ENCODE peak calls at places on chromosomes 5 and 9, in eight cellular contexts. E is adrenal gland; O is amniotic stem cell; L is fibroblast of gingiva; J is NCI-H774; I is T1000; B is CD8-positive, alpha-beta T cell; U is tibial artery. C is an unnamed sample.

GRCh38 chr5:81363093-81363886 is 30.6 kb downstream of the ACOT12 start:
- DNase-seq in J (no peak), U (no peak), I (no peak), O (no peak), E (no peak), L (no peak), B (no peak), C (no peak)

GRCh38 chr9:119420263-119420662 is 51.0 kb upstream of the BRINP1 start:
- DNase-seq in I (no peak), E (no peak), U (no peak), L (no peak), O (no peak), B (no peak), J (no peak), C (no peak)

GRCh38 chr9:7234144-7234543 is 476.4 kb downstream of the KDM4C start:
- DNase-seq in U (no peak), O (no peak), J (no peak), E (peak), L (no peak), I (no peak), B (no peak), C (no peak)

GRCh38 chr9:22508790-22509189 is 62.2 kb downstream of the DMRTA1 start:
- DNase-seq in L (no peak), U (no peak), I (no peak), B (no peak), O (no peak), E (no peak), J (no peak), C (no peak)

GRCh38 chr9:75041041-75041440 is 12.9 kb upstream of the CARNMT1 start:
- DNase-seq in B (no peak), L (no peak), E (no peak), I (no peak), J (no peak), U (no peak), O (no peak), C (no peak)

GRCh38 chr5:57456056-57456455 is 26.6 kb downstream of the ACTBL2 start:
- DNase-seq in L (no peak), J (no peak), I (no peak), B (no peak), E (no peak), O (no peak), U (no peak), C (no peak)

GRCh38 chr9:26483991-26484390 is 408.6 kb downstream of the CAAP1 start:
- DNase-seq in I (no peak), L (no peak), U (no peak), O (no peak), E (no peak), B (no peak), J (no peak), C (no peak)

GRCh38 chr5:142219146-142219545 is 105.7 kb downstream of the SPRY4 start:
- DNase-seq in I (no peak), E (no peak), J (no peak), L (no peak), B (no peak), O (no peak), U (no peak), C (no peak)

GRCh38 chr5:80884851-80885697 is 75.1 kb upstream of the RASGRF2 start:
- DNase-seq in I (no peak), B (no peak), L (no peak), E (no peak), J (no peak), U (no peak), O (no peak), C (no peak)

GRCh38 chr5:140575309-140575708 is 10.7 kb downstream of the SLC35A4 start:
- DNase-seq in E (peak), U (no peak), O (no peak), I (no peak), J (no peak), L (peak), B (no peak), C (peak)

GRCh38 chr9:69168709-69169217 is 5.3 kb upstream of the TJP2 start:
- DNase-seq in L (peak), O (no peak), B (peak), U (no peak), E (no peak), J (peak), I (no peak), C (peak)

GRCh38 chr9:111851536-111851935 is 45.1 kb upstream of the UGCG start:
- DNase-seq in O (no peak), L (no peak), U (no peak), I (peak), B (no peak), E (peak), J (no peak), C (no peak)

GRCh38 chr9:130262771-130263170 is 2.8 kb upstream of the HMCN2 start:
- DNase-seq in L (no peak), J (no peak), B (no peak), U (peak), I (no peak), O (no peak), E (no peak), C (no peak)

GRCh38 chr9:110599468-110599867 is 19.9 kb upstream of the SVEP1 start:
- DNase-seq in L (peak), O (no peak), J (no peak), B (no peak), U (no peak), I (no peak), E (no peak), C (no peak)

GRCh38 chr5:167602077-167602476 is 689.4 kb upstream of the WWC1 start:
- DNase-seq in E (no peak), I (no peak), U (no peak), B (no peak), O (no peak), J (no peak), L (no peak), C (no peak)

GRCh38 chr5:134568761-134569725 is 43.6 kb downstream of the JADE2 start:
- DNase-seq in J (no peak), U (peak), O (no peak), L (peak), I (no peak), B (no peak), E (peak), C (peak)

GRCh38 chr9:20111173-20111843 is 322.5 kb upstream of the SLC24A2 start:
- DNase-seq in O (no peak), B (no peak), J (no peak), I (no peak), U (no peak), E (no peak), L (no peak), C (no peak)

GRCh38 chr5:94471496-94471895 is 146.9 kb downstream of the KIAA0825 start:
- DNase-seq in E (no peak), B (no peak), I (no peak), J (no peak), U (no peak), L (peak), O (no peak), C (no peak)

GRCh38 chr9:1869843-1870242 is 145.3 kb upstream of the SMARCA2 start:
- DNase-seq in B (no peak), E (no peak), O (no peak), U (no peak), L (no peak), J (no peak), I (no peak), C (no peak)

GRCh38 chr5:20655211-20655610 is 667.2 kb upstream of the CDH18 start:
- DNase-seq in O (no peak), U (no peak), E (no peak), B (no peak), I (no peak), J (no peak), L (no peak), C (no peak)

GRCh38 chr9:5629312-5630037 is 568 bp downstream of the RIC1 start:
- DNase-seq in U (peak), I (no peak), J (peak), O (no peak), B (peak), E (peak), L (peak), C (peak)

GRCh38 chr9:120236596-120236995 is 343.4 kb downstream of the CDK5RAP2 start:
- DNase-seq in L (no peak), U (no peak), I (no peak), B (no peak), O (no peak), E (no peak), J (no peak), C (no peak)

C was measured in body of pancreas.